ENCODE peak calls at places on chromosomes 5 and 9, in nine cellular contexts. F is lower lobe of right lung; E is CD4-positive, alpha-beta T cell; B is ovary; P is AG09319; T is astrocyte of the spinal cord; R is IMR-90; N is kidney; X is AG10803. U is an unnamed sample.

GRCh38 chr5:143913008-143913752 is 101.2 kb downstream of the HMHB1 start:
- DNase-seq in F (no peak), E (no peak), B (no peak), P (no peak), T (peak; percentile 81), R (peak; percentile 91), N (no peak), X (peak; percentile 72), U (no peak)

GRCh38 chr9:35103660-35104191 is 795 bp upstream of the STOML2 start:
- DNase-seq in F (no peak), E (no peak), B (no peak), P (no peak), T (no peak), R (no peak), N (no peak), X (no peak), U (no peak)

GRCh38 chr5:161846731-161847130 is 1.2 kb upstream of the GABRA1 start:
- DNase-seq in F (no peak), E (no peak), B (no peak), P (no peak), T (no peak), R (no peak), N (no peak), X (no peak), U (no peak)

GRCh38 chr5:171450423-171451246 is 31.2 kb downstream of the FGF18 start:
- DNase-seq in F (peak; percentile 57), E (no peak), B (peak; percentile 79), P (peak; percentile 65), T (peak; percentile 81), R (peak; percentile 73), N (peak; percentile 91), X (peak; percentile 80), U (peak; percentile 42)

GRCh38 chr9:652896-653295 is 188.6 kb upstream of the DMRT1 start:
- DNase-seq in F (no peak), E (no peak), B (no peak), P (no peak), T (no peak), R (no peak), N (no peak), X (peak; percentile 23), U (no peak)

GRCh38 chr5:91219803-91220371 is 163.2 kb downstream of the ARRDC3 start:
- DNase-seq in F (no peak), E (peak; percentile 34), B (no peak), P (no peak), T (peak; percentile 55), R (peak; percentile 57), N (no peak), X (peak; percentile 25), U (no peak)

GRCh38 chr5:1525624-1525985 is 1.8 kb upstream of the LPCAT1 start:
- DNase-seq in F (no peak), E (no peak), B (no peak), P (no peak), T (no peak), R (no peak), N (no peak), X (no peak), U (no peak)

GRCh38 chr5:83378624-83379259 is 92.8 kb upstream of the VCAN start:
- DNase-seq in F (no peak), E (no peak), B (no peak), P (no peak), T (no peak), R (no peak), N (no peak), X (no peak), U (no peak)

GRCh38 chr9:38388283-38389223 is 3.9 kb upstream of the ALDH1B1 start:
- DNase-seq in F (no peak), E (no peak), B (no peak), P (peak; percentile 36), T (no peak), R (peak; percentile 63), N (no peak), X (peak; percentile 71), U (no peak)

GRCh38 chr5:112004867-112005532 is 248.0 kb upstream of the NREP start:
- DNase-seq in F (no peak), E (no peak), B (no peak), P (no peak), T (peak; percentile 85), R (peak; percentile 92), N (no peak), X (peak; percentile 92), U (no peak)

GRCh38 chr9:10366171-10366779 is 246.5 kb downstream of the PTPRD start:
- DNase-seq in F (no peak), E (no peak), B (no peak), P (no peak), T (peak; percentile 30), R (peak; percentile 13), N (no peak), X (peak; percentile 1), U (no peak)

GRCh38 chr5:56977034-56977433 is 25.1 kb upstream of the MIER3 start:
- DNase-seq in F (no peak), E (no peak), B (no peak), P (no peak), T (no peak), R (no peak), N (no peak), X (no peak), U (no peak)

GRCh38 chr5:111627862-111628261 is 115.5 kb upstream of the STARD4 start:
- DNase-seq in F (no peak), E (no peak), B (no peak), P (no peak), T (no peak), R (no peak), N (no peak), X (no peak), U (no peak)

GRCh38 chr5:115947260-115947659 is 15.0 kb upstream of the LVRN start:
- DNase-seq in F (no peak), E (no peak), B (no peak), P (no peak), T (no peak), R (peak; percentile 76), N (no peak), X (peak; percentile 49), U (no peak)

GRCh38 chr5:8756498-8757084 is 789.3 kb downstream of the SEMA5A start:
- DNase-seq in F (no peak), E (no peak), B (no peak), P (no peak), T (peak; percentile 73), R (peak; percentile 60), N (no peak), X (peak; percentile 58), U (no peak)

GRCh38 chr9:6268830-6269397 is 53.3 kb downstream of the IL33 start:
- DNase-seq in F (no peak), E (no peak), B (no peak), P (no peak), T (no peak), R (no peak), N (no peak), X (no peak), U (no peak)

GRCh38 chr5:180590543-180591248 is 603 bp downstream of the SCGB3A1 start:
- DNase-seq in F (peak; percentile 46), E (no peak), B (no peak), P (no peak), T (no peak), R (no peak), N (peak; percentile 73), X (no peak), U (no peak)

GRCh38 chr9:24245988-24246387 is 299.7 kb downstream of the IZUMO3 start:
- DNase-seq in F (no peak), E (no peak), B (no peak), P (no peak), T (peak; percentile 52), R (peak; percentile 10), N (no peak), X (peak; percentile 9), U (no peak)
- TF ChIP-seq CTCF in F (peak; percentile 14), E (no peak), B (no peak), P (no peak), T (peak; percentile 39), R (peak; percentile 23), N (no peak), X (peak; percentile 35), U (no peak)

DNA sequence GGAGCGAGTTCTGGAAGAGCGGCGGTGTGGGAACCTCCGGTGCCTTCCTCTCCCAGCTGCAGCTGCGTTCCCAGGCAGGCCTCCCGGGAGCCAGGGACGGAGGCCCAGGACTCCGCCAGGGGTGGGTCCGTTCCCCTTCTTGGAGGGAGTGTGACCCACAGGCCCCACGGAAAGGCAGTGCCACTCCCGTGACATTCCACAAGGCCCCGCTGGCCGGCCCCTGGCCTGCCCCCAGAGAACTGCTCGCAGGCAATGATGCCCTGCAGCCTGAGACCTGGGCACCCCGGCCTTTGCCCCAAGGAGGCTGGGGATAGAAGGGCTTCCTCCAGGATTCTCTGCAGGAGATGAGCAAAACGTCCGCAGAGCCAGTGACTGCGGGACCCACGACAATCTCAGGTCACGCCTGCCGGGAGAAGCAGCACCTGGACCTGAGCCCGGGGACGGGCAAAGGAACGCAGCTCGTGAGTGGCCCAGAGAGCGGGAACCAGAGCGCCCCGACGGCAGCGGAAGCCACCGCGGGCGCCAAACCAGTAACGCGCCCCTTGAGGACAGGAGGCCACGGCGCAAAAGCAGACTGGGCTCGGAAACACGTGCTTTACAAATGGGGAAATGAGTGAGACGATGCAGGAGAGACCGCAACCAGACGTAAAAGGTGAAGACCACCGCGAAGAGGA is 9.3 kb downstream of the OBP2B start:
- DNase-seq in F (peak; percentile 59), E (no peak), B (peak; percentile 53), P (no peak), T (no peak), R (no peak), N (peak; percentile 86), X (peak; percentile 9), U (no peak)
- TF ChIP-seq CTCF in F (peak; percentile 38), E (peak; percentile 58), B (no peak), P (peak; percentile 11), T (no peak), R (no peak), N (no peak), X (no peak), U (no peak)

GRCh38 chr9:124869466-124869985 is 7.6 kb downstream of the ARPC5L start:
- DNase-seq in F (no peak), E (peak; percentile 59), B (no peak), P (no peak), T (no peak), R (no peak), N (peak; percentile 87), X (no peak), U (no peak)

GRCh38 chr9:124871156-124871561 is 9.2 kb downstream of the ARPC5L start:
- DNase-seq in F (no peak), E (no peak), B (no peak), P (no peak), T (no peak), R (no peak), N (no peak), X (no peak), U (no peak)

GRCh38 chr9:124869986-124870560 is 8.1 kb downstream of the ARPC5L start:
- DNase-seq in F (peak; percentile 68), E (peak; percentile 78), B (no peak), P (no peak), T (peak; percentile 53), R (peak; percentile 37), N (peak; percentile 87), X (no peak), U (no peak)

GRCh38 chr9:124870723-124871122 is 8.8 kb downstream of the ARPC5L start:
- DNase-seq in F (no peak), E (no peak), B (no peak), P (no peak), T (no peak), R (no peak), N (no peak), X (no peak), U (no peak)

GRCh38 chr9:124868511-124869465 is 6.9 kb downstream of the ARPC5L start:
- DNase-seq in F (peak; percentile 91), E (peak; percentile 90), B (peak; percentile 89), P (peak; percentile 44), T (peak; percentile 81), R (peak; percentile 71), N (peak; percentile 96), X (peak; percentile 78), U (peak; percentile 84)
- TF ChIP-seq CTCF in F (no peak), E (no peak), B (no peak), P (peak; percentile 30), T (peak; percentile 44), R (peak; percentile 31), N (no peak), X (peak; percentile 27), U (no peak)

GRCh38 chr5:169652057-169652456 is 15.0 kb downstream of the DOCK2 start:
- DNase-seq in F (no peak), E (no peak), B (no peak), P (no peak), T (no peak), R (no peak), N (no peak), X (no peak), U (no peak)
- TF ChIP-seq CTCF in F (no peak), E (no peak), B (no peak), P (no peak), T (no peak), R (no peak), N (no peak), X (no peak), U (no peak)

U was measured in mesothelial cell of epicardium.